ENCODE peak calls at places on chromosome 19, in eight cellular contexts. T, Q, F, D, K, O, E and P are unnamed samples. For H3K27me3, the result is how much of the 10 kb centered on the place peaks cover.

GRCh38 chr19:35462476-35462953 is 14.5 kb downstream of the FFAR2 start:
- DNase-seq in T (no peak), Q (no peak), F (no peak), D (no peak), K (no peak), O (peak), E (no peak), P (no peak)

GRCh38 chr19:17778621-17779280 is 16.2 kb upstream of the B3GNT3 start:
- DNase-seq in T (no peak), Q (no peak), F (peak), D (peak), K (no peak), O (no peak), E (no peak), P (no peak)

GRCh38 chr19:17949956-17950309 is 17.0 kb upstream of the KCNN1 start:
- DNase-seq in T (no peak), Q (no peak), F (peak), D (peak), K (no peak), O (no peak), E (no peak), P (no peak)

GRCh38 chr19:47540748-47541147 is 25.9 kb upstream of the NAPA start:
- DNase-seq in T (no peak), Q (peak), F (peak), D (peak), K (no peak), O (no peak), E (no peak), P (peak)

GRCh38 chr19:18700501-18701249 is 17.2 kb downstream of the CRTC1 start:
- DNase-seq in T (peak), Q (peak), F (peak), D (peak), K (peak), O (peak), E (peak), P (peak)

GRCh38 chr19:32624410-32624809 is 43.4 kb downstream of the PDCD5 start:
- DNase-seq in T (no peak), Q (no peak), F (no peak), D (no peak), K (no peak), O (no peak), E (no peak), P (no peak)

GRCh38 chr19:17946965-17947784 is 14.4 kb downstream of the CCDC124 start:
- DNase-seq in T (no peak), Q (no peak), F (peak), D (no peak), K (no peak), O (no peak), E (no peak), P (no peak)

GRCh38 chr19:29835447-29835846 is 23.7 kb downstream of the CCNE1 start:
- DNase-seq in T (no peak), Q (no peak), F (no peak), D (no peak), K (no peak), O (no peak), E (no peak), P (no peak)

GRCh38 chr19:58387338-58388174 is 487 bp downstream of the RPS5 start:
- DNase-seq in T (no peak), Q (no peak), F (peak), D (no peak), K (no peak), O (no peak), E (no peak), P (no peak)

GRCh38 chr19:19447536-19448237 is 42.2 kb downstream of the GATAD2A start:
- DNase-seq in T (no peak), Q (no peak), F (no peak), D (no peak), K (no peak), O (no peak), E (peak), P (no peak)

GRCh38 chr19:18287836-18288772 is 6.7 kb upstream of the JUND start:
- DNase-seq in T (no peak), Q (peak), F (peak), D (no peak), K (no peak), O (no peak), E (no peak), P (no peak)

GRCh38 chr19:53055117-53055516 is 10.6 kb downstream of the ERVV-2 start:
- DNase-seq in T (no peak), Q (no peak), F (peak), D (peak), K (no peak), O (no peak), E (no peak), P (no peak)

GRCh38 chr19:56476671-56477428 is at the start of gene ZNF667:
- DNase-seq in T (no peak), Q (peak), F (peak), D (peak), K (no peak), O (peak), E (no peak), P (peak)

GRCh38 chr19:18771328-18772242 is 19.5 kb downstream of the COMP start:
- DNase-seq in T (no peak), Q (no peak), F (peak), D (peak), K (no peak), O (no peak), E (no peak), P (no peak)

GRCh38 chr19:46296722-46297431 is at the start of gene HIF3A:
- DNase-seq in T (no peak), Q (no peak), F (peak), D (no peak), K (peak), O (no peak), E (no peak), P (no peak)

GRCh38 chr19:44374789-44375188 is 18.3 kb upstream of the ZNF112 start:
- DNase-seq in T (no peak), Q (no peak), F (no peak), D (no peak), K (no peak), O (no peak), E (no peak), P (no peak)

GRCh38 chr19:29854033-29854432 is 42.2 kb downstream of the CCNE1 start:
- DNase-seq in T (no peak), Q (no peak), F (no peak), D (no peak), K (no peak), O (no peak), E (no peak), P (no peak)

GRCh38 chr19:29478578-29479565 is 46.9 kb upstream of the VSTM2B start:
- DNase-seq in T (no peak), Q (no peak), F (peak), D (no peak), K (no peak), O (no peak), E (no peak), P (no peak)

GRCh38 chr19:17216058-17216670 is 1.0 kb downstream of the USE1 start:
- DNase-seq in T (no peak), Q (no peak), F (no peak), D (no peak), K (no peak), O (no peak), E (no peak), P (no peak)

GRCh38 chr19:7847664-7848063 is 17.6 kb downstream of the EVI5L start:
- DNase-seq in T (no peak), Q (no peak), F (no peak), D (no peak), K (no peak), O (no peak), E (no peak), P (no peak)

GRCh38 chr19:41886761-41887710 is 4.1 kb downstream of the ARHGEF1 start:
- DNase-seq in T (no peak), Q (no peak), F (peak), D (no peak), K (no peak), O (peak), E (peak), P (no peak)

GRCh38 chr19:41694196-41694595 is 6.1 kb upstream of the CEACAM7 start:
- DNase-seq in T (no peak), Q (no peak), F (no peak), D (no peak), K (no peak), O (no peak), E (no peak), P (no peak)

GRCh38 chr19:35856546-35857149 is at the start of gene KIRREL2:
- DNase-seq in T (no peak), Q (no peak), F (peak), D (no peak), K (no peak), O (no peak), E (no peak), P (no peak)

GRCh38 chr19:1474765-1475351 is 4.2 kb downstream of the C19orf25 start:
- DNase-seq in T (no peak), Q (no peak), F (no peak), D (no peak), K (peak), O (no peak), E (no peak), P (no peak)

GRCh38 chr19:50644315-50644915 is 4.7 kb upstream of the SYT3 start:
- DNase-seq in T (no peak), Q (no peak), F (no peak), D (no peak), K (no peak), O (no peak), E (no peak), P (no peak)

GRCh38 chr19:49481020-49481683 is 6.3 kb upstream of the RPL13A start:
- DNase-seq in T (no peak), Q (no peak), F (no peak), D (no peak), K (no peak), O (no peak), E (no peak), P (no peak)
- H3K27me3 ChIP-seq in T (under half), Q (under half), F (under half), D (under half), K (under half), O (under half), E (under half), P (under half)

GRCh38 chr19:13301627-13302334 is 151.6 kb downstream of the IER2 start:
- DNase-seq in T (no peak), Q (no peak), F (no peak), D (no peak), K (no peak), O (no peak), E (no peak), P (no peak)

GRCh38 chr19:13302521-13303270 is 152.5 kb downstream of the IER2 start:
- DNase-seq in T (no peak), Q (no peak), F (peak), D (peak), K (no peak), O (no peak), E (no peak), P (no peak)

GRCh38 chr19:13299838-13300237 is 149.6 kb downstream of the IER2 start:
- DNase-seq in T (no peak), Q (no peak), F (no peak), D (peak), K (no peak), O (no peak), E (no peak), P (no peak)

GRCh38 chr19:13300421-13301030 is 150.3 kb downstream of the IER2 start:
- DNase-seq in T (no peak), Q (no peak), F (no peak), D (no peak), K (no peak), O (no peak), E (no peak), P (no peak)

DNA sequence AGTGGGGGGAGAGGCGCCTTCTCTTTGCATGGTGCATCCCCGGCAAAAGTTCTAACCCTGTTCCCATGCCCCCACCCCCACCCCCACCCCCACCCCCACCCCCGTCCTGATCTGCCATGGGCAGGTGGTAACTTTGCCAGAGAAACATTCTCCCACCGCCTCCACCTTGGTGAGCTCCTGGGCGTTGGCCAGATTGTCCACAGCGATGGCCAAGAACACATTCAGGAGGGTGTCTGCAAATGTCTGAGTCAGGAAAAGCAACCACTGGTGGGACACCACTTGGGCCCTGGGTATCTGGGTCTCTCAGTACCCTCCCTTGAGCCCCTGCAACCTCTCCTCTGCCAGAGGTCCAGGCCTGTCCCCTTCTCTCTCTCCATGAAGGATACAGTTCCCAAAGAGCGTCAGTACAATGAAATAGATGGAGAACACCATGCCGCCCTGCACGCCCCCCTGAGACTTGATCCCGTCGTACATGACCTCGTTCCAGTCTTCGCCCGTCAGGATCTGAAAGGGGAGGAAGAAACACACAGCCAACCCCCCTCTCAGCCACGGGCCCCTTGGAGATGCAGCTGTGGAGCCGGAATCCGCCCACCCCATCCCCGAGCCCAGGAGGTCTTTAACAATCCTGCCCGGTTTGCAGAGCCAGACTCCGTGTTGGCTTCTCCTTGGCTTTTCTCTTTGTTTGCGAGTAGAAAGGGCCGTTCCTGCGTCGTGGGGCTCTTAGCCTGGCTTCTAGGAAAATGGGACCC is 153.3 kb downstream of the IER2 start:
- DNase-seq in T (no peak), Q (no peak), F (no peak), D (no peak), K (no peak), O (no peak), E (no peak), P (no peak)
- H3K27me3 ChIP-seq in T (under half), Q (under half), F (under half), D (half or more), K (under half), O (under half), E (under half), P (under half)

GRCh38 chr19:4149518-4150288 is 3.7 kb upstream of the CREB3L3 start:
- DNase-seq in T (no peak), Q (no peak), F (no peak), D (no peak), K (no peak), O (no peak), E (no peak), P (no peak)
- H3K27me3 ChIP-seq in T (under half), Q (under half), F (under half), D (under half), K (under half), O (under half), E (under half), P (under half)

GRCh38 chr19:2981898-2982297 is 4.5 kb downstream of the TLE6 start:
- DNase-seq in T (no peak), Q (no peak), F (no peak), D (no peak), K (no peak), O (no peak), E (no peak), P (no peak)

GRCh38 chr19:2982556-2982955 is 5.2 kb downstream of the TLE6 start:
- DNase-seq in T (no peak), Q (no peak), F (no peak), D (no peak), K (no peak), O (no peak), E (no peak), P (no peak)

GRCh38 chr19:2983351-2984195 is 6.2 kb downstream of the TLE6 start:
- DNase-seq in T (peak), Q (peak), F (peak), D (peak), K (peak), O (no peak), E (no peak), P (peak)

GRCh38 chr19:2982983-2983350 is 5.6 kb downstream of the TLE6 start:
- DNase-seq in T (peak), Q (peak), F (no peak), D (peak), K (peak), O (no peak), E (no peak), P (peak)

DNA sequence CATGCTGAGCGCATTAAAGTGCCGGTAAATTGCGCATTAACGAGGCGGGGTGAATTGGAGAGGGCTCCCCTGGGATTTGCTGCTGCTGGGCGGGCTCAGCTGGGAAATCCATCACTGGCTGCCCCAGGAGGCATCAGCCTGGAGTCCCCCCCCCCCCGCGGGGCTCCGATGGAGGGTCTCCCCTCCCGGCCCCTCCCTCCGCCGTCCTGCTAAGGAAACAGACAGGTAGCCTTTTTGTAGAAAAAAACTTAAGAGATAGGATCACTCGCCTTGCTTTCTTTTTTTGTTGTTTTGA is 6.8 kb downstream of the TLE6 start:
- DNase-seq in T (no peak), Q (no peak), F (no peak), D (no peak), K (no peak), O (no peak), E (no peak), P (no peak)
- H3K27me3 ChIP-seq in T (under half), Q (under half), F (under half), D (under half), K (under half), O (under half), E (under half), P (under half)

GRCh38 chr19:54252243-54252642 is 4.8 kb downstream of the LILRB5 start:
- DNase-seq in T (no peak), Q (no peak), F (no peak), D (no peak), K (no peak), O (no peak), E (no peak), P (no peak)
- H3K27me3 ChIP-seq in T (under half), Q (under half), F (under half), D (half or more), K (under half), O (under half), E (under half), P (under half)

GRCh38 chr19:4598712-4599111 is 39.2 kb upstream of the SEMA6B start:
- DNase-seq in T (no peak), Q (no peak), F (no peak), D (no peak), K (no peak), O (no peak), E (no peak), P (no peak)
- H3K27me3 ChIP-seq in T (under half), Q (under half), F (under half), D (under half), K (half or more), O (under half), E (half or more), P (under half)